ENCODE peak calls at places on chromosome 13, in four cellular contexts. One of them, this sample, is unnamed.

GRCh38 chr13:50241479-50241878 is 226.2 kb downstream of the KCNRG start:
- DNase-seq in H9: no peak
- DNase-seq in IMR-90: no peak
- DNase-seq in H1: no peak
- DNase-seq in this sample: no peak

GRCh38 chr13:94323746-94324408 is 155.6 kb downstream of the DCT start:
- DNase-seq in IMR-90: no peak
- DNase-seq in H9: no peak
- DNase-seq in H1: no peak
- DNase-seq in this sample: peak

GRCh38 chr13:28394422-28394821 is 100.5 kb downstream of the FLT1 start:
- DNase-seq in H9: no peak
- DNase-seq in IMR-90: peak
- DNase-seq in H1: no peak
- DNase-seq in this sample: no peak

GRCh38 chr13:50452761-50453160 is 390.7 kb downstream of the DLEU7 start:
- DNase-seq in H1: no peak
- DNase-seq in H9: no peak
- DNase-seq in IMR-90: no peak
- DNase-seq in this sample: no peak

GRCh38 chr13:31982540-31982939 is 49.0 kb upstream of the FRY start:
- DNase-seq in H1: no peak
- DNase-seq in IMR-90: peak
- DNase-seq in H9: no peak
- DNase-seq in this sample: no peak

GRCh38 chr13:102703721-102704035 is 8.8 kb upstream of the METTL21C start:
- DNase-seq in IMR-90: no peak
- DNase-seq in H1: no peak
- DNase-seq in H9: no peak
- DNase-seq in this sample: peak

GRCh38 chr13:90443268-90443667 is 904.2 kb upstream of the MIR17HG start:
- DNase-seq in H1: no peak
- DNase-seq in IMR-90: peak
- DNase-seq in H9: no peak
- DNase-seq in this sample: no peak

GRCh38 chr13:60230593-60230992 is 66.9 kb upstream of the DIAPH3 start:
- DNase-seq in H1: no peak
- DNase-seq in IMR-90: peak
- DNase-seq in H9: no peak
- DNase-seq in this sample: peak

GRCh38 chr13:85278851-85279250 is 520.4 kb downstream of the SLITRK6 start:
- DNase-seq in H9: no peak
- DNase-seq in H1: no peak
- DNase-seq in IMR-90: no peak
- DNase-seq in this sample: no peak

GRCh38 chr13:34300559-34300958 is 482.6 kb downstream of the RFC3 start:
- DNase-seq in IMR-90: no peak
- DNase-seq in H9: no peak
- DNase-seq in H1: no peak
- DNase-seq in this sample: no peak

GRCh38 chr13:85148009-85148408 is 651.2 kb downstream of the SLITRK6 start:
- DNase-seq in H1: no peak
- DNase-seq in H9: no peak
- DNase-seq in IMR-90: no peak
- DNase-seq in this sample: peak

GRCh38 chr13:23447927-23448326 is 14.4 kb upstream of the SACS start:
- DNase-seq in H1: no peak
- DNase-seq in IMR-90: peak
- DNase-seq in H9: no peak
- DNase-seq in this sample: no peak

GRCh38 chr13:80265348-80265747 is 75.6 kb downstream of the SPRY2 start:
- DNase-seq in H1: no peak
- DNase-seq in H9: no peak
- DNase-seq in IMR-90: no peak
- DNase-seq in this sample: no peak

GRCh38 chr13:45479661-45480060 is 14.9 kb downstream of the COG3 start:
- DNase-seq in IMR-90: no peak
- DNase-seq in H9: no peak
- DNase-seq in H1: no peak
- DNase-seq in this sample: no peak

GRCh38 chr13:34913040-34913439 is 29.0 kb upstream of the NBEA start:
- DNase-seq in IMR-90: no peak
- DNase-seq in H1: peak
- DNase-seq in H9: peak
- DNase-seq in this sample: peak

GRCh38 chr13:31674056-31674455 is 65.3 kb upstream of the RXFP2 start:
- DNase-seq in H1: no peak
- DNase-seq in H9: no peak
- DNase-seq in IMR-90: no peak
- DNase-seq in this sample: no peak

GRCh38 chr13:100490692-100491091 is 97.9 kb downstream of the GGACT start:
- DNase-seq in H9: peak
- DNase-seq in IMR-90: no peak
- DNase-seq in H1: peak
- DNase-seq in this sample: peak

GRCh38 chr13:75596657-75597182 is 39.4 kb upstream of the LMO7 start:
- DNase-seq in IMR-90: no peak
- DNase-seq in H1: no peak
- DNase-seq in H9: no peak
- DNase-seq in this sample: no peak

GRCh38 chr13:110328509-110328908 is 21.4 kb downstream of the COL4A2 start:
- DNase-seq in H1: no peak
- DNase-seq in H9: no peak
- DNase-seq in IMR-90: no peak
- DNase-seq in this sample: no peak

GRCh38 chr13:97116754-97117153 is 105.4 kb upstream of the MBNL2 start:
- DNase-seq in H9: no peak
- DNase-seq in IMR-90: peak
- DNase-seq in H1: no peak
- DNase-seq in this sample: peak

GRCh38 chr13:76884167-76884566 is 2.0 kb downstream of the KCTD12 start:
- DNase-seq in H9: peak
- DNase-seq in H1: no peak
- DNase-seq in IMR-90: no peak
- DNase-seq in this sample: peak

GRCh38 chr13:100633461-100633860 is 41.1 kb downstream of the TMTC4 start:
- DNase-seq in H9: no peak
- DNase-seq in IMR-90: peak
- DNase-seq in H1: no peak
- DNase-seq in this sample: no peak

GRCh38 chr13:24503376-24503690 is 9.2 kb downstream of the PARP4 start:
- DNase-seq in H9: no peak
- DNase-seq in IMR-90: no peak
- DNase-seq in H1: no peak
- DNase-seq in this sample: no peak
- H3K4me2 ChIP-seq in H9: no peak
- H3K4me2 ChIP-seq in IMR-90: no peak
- H3K4me2 ChIP-seq in H1: no peak
- H3K4me2 ChIP-seq in this sample: no peak

GRCh38 chr13:29525757-29526156 is 69.7 kb downstream of the SLC7A1 start:
- DNase-seq in H1: no peak
- DNase-seq in H9: no peak
- DNase-seq in IMR-90: no peak
- DNase-seq in this sample: no peak

GRCh38 chr13:29527511-29527910 is 68.0 kb downstream of the SLC7A1 start:
- DNase-seq in H9: no peak
- DNase-seq in H1: no peak
- DNase-seq in IMR-90: no peak
- DNase-seq in this sample: no peak

GRCh38 chr13:29524641-29525040 is 70.8 kb downstream of the SLC7A1 start:
- DNase-seq in H1: no peak
- DNase-seq in IMR-90: no peak
- DNase-seq in H9: no peak
- DNase-seq in this sample: no peak

GRCh38 chr13:29527916-29528315 is 67.6 kb downstream of the SLC7A1 start:
- DNase-seq in IMR-90: no peak
- DNase-seq in H1: no peak
- DNase-seq in H9: no peak
- DNase-seq in this sample: no peak

DNA sequence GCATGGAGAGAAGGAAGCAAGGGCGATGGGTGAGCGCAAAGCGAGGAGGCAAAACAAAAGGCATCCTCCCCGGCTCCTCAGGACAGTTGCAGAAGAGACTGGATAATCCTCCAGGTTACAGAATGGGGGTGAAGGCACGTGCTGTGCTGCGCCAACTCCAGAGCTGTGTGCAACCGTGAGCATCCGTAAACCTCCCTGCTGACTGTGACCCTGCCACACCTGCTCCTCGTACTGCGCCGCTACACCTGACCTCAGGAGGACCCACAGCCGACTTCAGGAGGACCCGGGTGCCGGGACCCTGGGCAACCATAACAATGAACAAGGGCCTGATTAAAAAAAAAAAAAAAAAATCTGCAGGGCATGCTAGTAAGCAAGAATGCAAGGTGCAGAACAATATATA is 68.7 kb downstream of the SLC7A1 start:
- DNase-seq in IMR-90: no peak
- DNase-seq in H9: no peak
- DNase-seq in H1: no peak
- DNase-seq in this sample: no peak
- H2BK120ac ChIP-seq in IMR-90: no peak
- H2BK120ac ChIP-seq in H9: no peak
- H2BK120ac ChIP-seq in H1: no peak
- H2BK120ac ChIP-seq in this sample: no peak

DNA sequence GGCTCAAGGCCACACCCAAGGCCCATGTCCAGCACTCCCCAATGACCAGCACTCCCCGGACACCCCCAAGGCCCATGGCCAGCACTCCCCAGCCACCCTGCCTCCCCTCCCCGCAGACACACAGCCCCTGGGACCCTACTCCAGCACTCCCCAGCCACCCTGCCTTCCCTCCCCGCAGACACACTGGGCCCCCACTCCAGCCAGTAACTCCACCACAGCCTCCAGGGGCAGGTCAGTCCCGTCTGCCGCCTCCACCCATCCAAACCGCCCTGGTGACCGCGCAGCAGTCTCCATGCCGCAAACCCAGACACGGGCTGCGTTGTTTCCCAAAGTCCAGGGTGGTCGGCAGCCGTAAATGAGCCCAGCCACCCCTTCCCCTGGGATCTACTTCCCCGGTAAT is 70.7 kb downstream of the SPACA7 start:
- DNase-seq in IMR-90: no peak
- DNase-seq in H9: peak
- DNase-seq in H1: no peak
- DNase-seq in this sample: no peak
- H3K23ac ChIP-seq in IMR-90: no peak
- H3K23ac ChIP-seq in H9: no peak
- H3K23ac ChIP-seq in H1: no peak
- H3K23ac ChIP-seq in this sample: no peak

GRCh38 chr13:114146173-114146572 is 13.8 kb upstream of the RASA3 start:
- DNase-seq in H1: no peak
- DNase-seq in H9: no peak
- DNase-seq in IMR-90: no peak
- DNase-seq in this sample: no peak
- H3K4me2 ChIP-seq in H1: no peak
- H3K4me2 ChIP-seq in H9: no peak
- H3K4me2 ChIP-seq in IMR-90: no peak
- H3K4me2 ChIP-seq in this sample: no peak

DNA sequence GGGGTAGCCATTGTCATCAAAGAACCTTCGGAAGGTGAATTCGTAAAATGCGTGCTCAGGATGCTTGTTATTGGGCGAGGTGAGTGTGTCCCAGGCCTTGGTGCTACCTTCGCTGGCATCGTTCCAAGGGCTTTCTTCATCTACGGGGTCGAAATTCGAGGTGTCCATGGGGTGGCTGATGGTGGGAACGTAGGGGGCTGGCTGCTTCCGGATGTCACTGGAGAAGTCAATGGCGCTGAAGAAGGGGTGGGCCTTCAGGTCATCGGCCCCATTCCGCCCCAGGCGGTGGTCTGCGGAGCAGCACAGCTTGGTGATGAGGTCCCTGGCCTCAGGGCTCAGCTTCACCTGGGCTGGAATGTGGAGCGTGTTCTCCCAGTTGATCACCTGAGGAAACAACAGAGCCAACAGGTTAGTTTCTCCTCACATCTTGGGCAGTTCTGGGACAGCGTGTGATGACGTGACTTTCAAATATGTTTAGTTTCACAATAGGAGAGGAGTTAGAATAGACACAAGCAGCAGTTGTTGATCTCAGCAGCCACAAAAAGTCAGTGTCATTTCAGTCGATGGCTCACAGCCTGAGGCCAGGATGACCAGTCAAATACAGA is 72.5 kb upstream of the XPO4 start:
- DNase-seq in IMR-90: no peak
- DNase-seq in H1: no peak
- DNase-seq in H9: no peak
- DNase-seq in this sample: no peak
- H2BK120ac ChIP-seq in IMR-90: no peak
- H2BK120ac ChIP-seq in H1: no peak
- H2BK120ac ChIP-seq in H9: no peak
- H2BK120ac ChIP-seq in this sample: no peak

DNA sequence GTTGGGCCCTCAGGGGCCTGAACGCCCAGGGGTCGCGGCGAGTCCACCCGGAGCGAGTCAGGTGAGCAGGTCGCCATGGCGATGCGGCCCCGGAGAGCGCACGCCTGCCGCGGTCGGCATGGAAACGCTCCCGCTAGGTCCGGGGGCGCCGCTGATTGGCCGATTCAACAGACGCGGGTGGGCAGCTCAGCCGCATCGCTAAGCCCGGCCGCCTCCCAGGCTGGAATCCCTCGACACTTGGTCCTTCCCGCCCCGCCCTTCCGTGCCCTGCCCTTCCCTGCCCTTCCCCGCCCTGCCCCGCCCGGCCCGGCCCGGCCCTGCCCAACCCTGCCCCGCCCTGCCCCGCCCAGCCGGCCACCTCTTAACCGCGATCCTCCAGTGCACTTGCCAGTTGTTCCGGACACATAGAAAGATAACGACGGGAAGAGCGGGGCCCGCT is at the start of gene CCNA1:
- DNase-seq in H1: peak
- DNase-seq in IMR-90: no peak
- DNase-seq in H9: peak
- DNase-seq in this sample: peak
- H3K23ac ChIP-seq in H1: no peak
- H3K23ac ChIP-seq in IMR-90: no peak
- H3K23ac ChIP-seq in H9: no peak
- H3K23ac ChIP-seq in this sample: no peak

GRCh38 chr13:38669234-38669964 is 17.5 kb upstream of the FREM2 start:
- DNase-seq in IMR-90: no peak
- DNase-seq in H9: no peak
- DNase-seq in H1: no peak
- DNase-seq in this sample: no peak

GRCh38 chr13:38661276-38661675 is 25.6 kb upstream of the FREM2 start:
- DNase-seq in H9: no peak
- DNase-seq in IMR-90: no peak
- DNase-seq in H1: no peak
- DNase-seq in this sample: no peak

GRCh38 chr13:38667526-38668094 is 19.3 kb upstream of the FREM2 start:
- DNase-seq in H1: no peak
- DNase-seq in H9: no peak
- DNase-seq in IMR-90: no peak
- DNase-seq in this sample: no peak

GRCh38 chr13:38662362-38662761 is 24.5 kb upstream of the FREM2 start:
- DNase-seq in H1: no peak
- DNase-seq in H9: no peak
- DNase-seq in IMR-90: peak
- DNase-seq in this sample: no peak

GRCh38 chr13:38664920-38665319 is 22.0 kb upstream of the FREM2 start:
- DNase-seq in H9: no peak
- DNase-seq in H1: no peak
- DNase-seq in IMR-90: no peak
- DNase-seq in this sample: no peak
- H3K4me2 ChIP-seq in H9: no peak
- H3K4me2 ChIP-seq in H1: no peak
- H3K4me2 ChIP-seq in IMR-90: no peak
- H3K4me2 ChIP-seq in this sample: no peak